ENCODE peak calls at places on chromosomes 4 and X, in four cellular contexts. P is stimulated activated CD4-positive, alpha-beta T cell treated with anti-CD3 and anti-CD28 coated beads, Interleukin-4, amount 100 ng/mL, for 4 hours; S is T-helper 2 cell; A is glutamatergic neuron. V is an unnamed sample.

GRCh38 chr4:108611360-108611759 is 9.0 kb upstream of the RPL34 start:
- DNase-seq in P (no peak), S (no peak), A (no peak), V (no peak)

GRCh38 chr4:143599827-143600226 is 86.3 kb downstream of the SMARCA5 start:
- DNase-seq in P (no peak), S (no peak), A (no peak), V (no peak)

GRCh38 chr4:5753366-5753765 is 42.4 kb downstream of the EVC start:
- DNase-seq in P (no peak), S (no peak), A (no peak), V (no peak)

GRCh38 chr4:119087121-119087520 is 48.5 kb upstream of the MYOZ2 start:
- DNase-seq in P (no peak), S (no peak), A (no peak), V (no peak)

GRCh38 chrX:151725338-151725614 is 9.3 kb upstream of the CNGA2 start:
- DNase-seq in P (no peak), S (no peak), A (no peak), V (no peak)

GRCh38 chrX:133606990-133607389 is 191.7 kb upstream of the GPC4 start:
- DNase-seq in P (no peak), S (no peak), A (no peak), V (no peak)

GRCh38 chr4:105894570-105895323 is 524 bp upstream of the NPNT start:
- DNase-seq in P (no peak), S (no peak), A (no peak), V (no peak)

GRCh38 chrX:20383487-20383886 is 116.8 kb upstream of the RPS6KA3 start:
- DNase-seq in P (no peak), S (no peak), A (no peak), V (no peak)

GRCh38 chr4:141896687-141897086 is 260.3 kb downstream of the IL15 start:
- DNase-seq in P (no peak), S (no peak), A (no peak), V (no peak)

GRCh38 chr4:170079981-170080380 is 9.8 kb downstream of the AADAT start:
- DNase-seq in P (no peak), S (no peak), A (no peak), V (no peak)

GRCh38 chrX:149638860-149639259 is 7.3 kb upstream of the TMEM185A start:
- DNase-seq in P (no peak), S (no peak), A (no peak), V (no peak)

GRCh38 chrX:110108381-110108796 is 105.5 kb downstream of the TMEM164 start:
- DNase-seq in P (no peak), S (no peak), A (no peak), V (no peak)

GRCh38 chr4:121164291-121164690 is at the start of gene TNIP3:
- DNase-seq in P (no peak), S (no peak), A (no peak), V (no peak)

GRCh38 chrX:127243654-127244053 is 424.1 kb downstream of the PRR32 start:
- DNase-seq in P (no peak), S (no peak), A (no peak), V (no peak)

GRCh38 chr4:19927381-19927780 is 324.3 kb upstream of the SLIT2 start:
- DNase-seq in P (no peak), S (no peak), A (no peak), V (no peak)

GRCh38 chr4:122783301-122784215 is 43.1 kb upstream of the FGF2 start:
- DNase-seq in P (no peak), S (no peak), A (no peak), V (no peak)

GRCh38 chr4:174835536-174835935 is 6.5 kb upstream of the GLRA3 start:
- DNase-seq in P (no peak), S (no peak), A (no peak), V (no peak)

V was measured in activated T-cell treated with anti-CD3 and anti-CD28 coated beads for 1 hour.